ENCODE peak calls at places on chromosomes 5 and 9, in eight cellular contexts. One of them, this sample, is unnamed.

GRCh38 chr5:27316283-27316675 is 277.9 kb upstream of the CDH9 start:
- DNase-seq in H7: no peak
- DNase-seq in T-helper 17 cell: no peak
- DNase-seq in naive thymus-derived CD8-positive, alpha-beta T cell: no peak
- DNase-seq in H54: peak; percentile 14
- DNase-seq in Calu3: no peak
- DNase-seq in DMS 273 treated with DMSO at 0.1 percent for 48 hours: no peak
- DNase-seq in NCI-H2081: no peak
- DNase-seq in this sample: peak; percentile 22

GRCh38 chr5:97276721-97277120 is 93.7 kb upstream of the RIOK2 start:
- DNase-seq in DMS 273 treated with DMSO at 0.1 percent for 48 hours: no peak
- DNase-seq in H54: no peak
- DNase-seq in Calu3: no peak
- DNase-seq in naive thymus-derived CD8-positive, alpha-beta T cell: no peak
- DNase-seq in H7: no peak
- DNase-seq in NCI-H2081: no peak
- DNase-seq in T-helper 17 cell: no peak
- DNase-seq in this sample: no peak

GRCh38 chr5:54883374-54884194 is 101.8 kb downstream of the ESM1 start:
- DNase-seq in DMS 273 treated with DMSO at 0.1 percent for 48 hours: peak; percentile 58
- DNase-seq in H54: no peak
- DNase-seq in Calu3: peak; percentile 59
- DNase-seq in NCI-H2081: no peak
- DNase-seq in naive thymus-derived CD8-positive, alpha-beta T cell: peak; percentile 17
- DNase-seq in T-helper 17 cell: no peak
- DNase-seq in H7: peak; percentile 79
- DNase-seq in this sample: peak; percentile 63

GRCh38 chr9:114504341-114505186 is 709 bp downstream of the WHRN start:
- DNase-seq in T-helper 17 cell: peak; percentile 21
- DNase-seq in H54: no peak
- DNase-seq in naive thymus-derived CD8-positive, alpha-beta T cell: peak; percentile 34
- DNase-seq in H7: peak; percentile 90
- DNase-seq in DMS 273 treated with DMSO at 0.1 percent for 48 hours: no peak
- DNase-seq in Calu3: peak; percentile 30
- DNase-seq in NCI-H2081: peak; percentile 41
- DNase-seq in this sample: peak; percentile 82

GRCh38 chr5:60672693-60673264 is 27.2 kb downstream of the DEPDC1B start:
- DNase-seq in naive thymus-derived CD8-positive, alpha-beta T cell: no peak
- DNase-seq in NCI-H2081: no peak
- DNase-seq in H7: no peak
- DNase-seq in H54: no peak
- DNase-seq in T-helper 17 cell: no peak
- DNase-seq in DMS 273 treated with DMSO at 0.1 percent for 48 hours: no peak
- DNase-seq in Calu3: no peak
- DNase-seq in this sample: no peak

GRCh38 chr9:110088099-110088498 is 119.9 kb downstream of the C9orf152 start:
- DNase-seq in naive thymus-derived CD8-positive, alpha-beta T cell: no peak
- DNase-seq in H7: no peak
- DNase-seq in NCI-H2081: no peak
- DNase-seq in DMS 273 treated with DMSO at 0.1 percent for 48 hours: no peak
- DNase-seq in H54: no peak
- DNase-seq in Calu3: no peak
- DNase-seq in T-helper 17 cell: no peak
- DNase-seq in this sample: no peak

GRCh38 chr5:94374336-94374735 is 244.1 kb downstream of the KIAA0825 start:
- DNase-seq in Calu3: no peak
- DNase-seq in H54: no peak
- DNase-seq in T-helper 17 cell: no peak
- DNase-seq in DMS 273 treated with DMSO at 0.1 percent for 48 hours: no peak
- DNase-seq in NCI-H2081: no peak
- DNase-seq in naive thymus-derived CD8-positive, alpha-beta T cell: no peak
- DNase-seq in H7: no peak
- DNase-seq in this sample: no peak

GRCh38 chr9:136133191-136133958 is 14.7 kb upstream of the TMEM250 start:
- DNase-seq in T-helper 17 cell: no peak
- DNase-seq in naive thymus-derived CD8-positive, alpha-beta T cell: peak; percentile 37
- DNase-seq in H54: no peak
- DNase-seq in Calu3: peak; percentile 45
- DNase-seq in H7: peak; percentile 98
- DNase-seq in DMS 273 treated with DMSO at 0.1 percent for 48 hours: no peak
- DNase-seq in NCI-H2081: peak; percentile 32
- DNase-seq in this sample: peak; percentile 74

GRCh38 chr5:175680463-175680862 is 22.6 kb downstream of the HRH2 start:
- DNase-seq in T-helper 17 cell: no peak
- DNase-seq in H54: no peak
- DNase-seq in NCI-H2081: no peak
- DNase-seq in naive thymus-derived CD8-positive, alpha-beta T cell: no peak
- DNase-seq in DMS 273 treated with DMSO at 0.1 percent for 48 hours: no peak
- DNase-seq in Calu3: no peak
- DNase-seq in H7: no peak
- DNase-seq in this sample: no peak

GRCh38 chr9:109817146-109817845 is 37.3 kb downstream of the PALM2AKAP2 start:
- DNase-seq in naive thymus-derived CD8-positive, alpha-beta T cell: no peak
- DNase-seq in H7: no peak
- DNase-seq in DMS 273 treated with DMSO at 0.1 percent for 48 hours: no peak
- DNase-seq in T-helper 17 cell: no peak
- DNase-seq in H54: peak; percentile 61
- DNase-seq in Calu3: no peak
- DNase-seq in NCI-H2081: no peak
- DNase-seq in this sample: peak; percentile 27

GRCh38 chr9:19174127-19174921 is 47.0 kb upstream of the PLIN2 start:
- DNase-seq in T-helper 17 cell: no peak
- DNase-seq in H54: peak; percentile 51
- DNase-seq in DMS 273 treated with DMSO at 0.1 percent for 48 hours: peak; percentile 36
- DNase-seq in Calu3: peak; percentile 48
- DNase-seq in H7: peak; percentile 71
- DNase-seq in NCI-H2081: peak; percentile 58
- DNase-seq in naive thymus-derived CD8-positive, alpha-beta T cell: no peak
- DNase-seq in this sample: peak; percentile 92

GRCh38 chr5:127556609-127557348 is 39.3 kb downstream of the PRRC1 start:
- DNase-seq in DMS 273 treated with DMSO at 0.1 percent for 48 hours: no peak
- DNase-seq in NCI-H2081: no peak
- DNase-seq in naive thymus-derived CD8-positive, alpha-beta T cell: no peak
- DNase-seq in Calu3: no peak
- DNase-seq in H7: no peak
- DNase-seq in T-helper 17 cell: no peak
- DNase-seq in H54: no peak
- DNase-seq in this sample: no peak

GRCh38 chr5:89273289-89273688 is 390.3 kb upstream of the MEF2C start:
- DNase-seq in Calu3: no peak
- DNase-seq in NCI-H2081: no peak
- DNase-seq in DMS 273 treated with DMSO at 0.1 percent for 48 hours: no peak
- DNase-seq in H7: no peak
- DNase-seq in T-helper 17 cell: no peak
- DNase-seq in H54: no peak
- DNase-seq in naive thymus-derived CD8-positive, alpha-beta T cell: no peak
- DNase-seq in this sample: no peak